ENCODE peak calls at places on chromosomes 13 and 19, in ten cellular contexts. Z is lower leg skin; J is IMR-90; W is retinal pigment epithelial cell; K is glutamatergic neuron; S is stimulated activated CD4-positive, alpha-beta T cell treated with anti-CD3 and anti-CD28 coated beads, Interleukin-2, amount 100 ng/mL, for 48 hours; Q is ELR; R is iris pigment epithelial cell; U is NAMALWA; L is NCI-H446 treated with DMSO at 0.1 percent for 48 hours. B is an unnamed sample.

GRCh38 chr19:50314724-50315700 is 14.2 kb downstream of the KCNC3 start:
- DNase-seq in Z (no peak), J (no peak), W (no peak), K (peak), S (no peak), Q (no peak), R (no peak), U (no peak), L (no peak), B (no peak)

GRCh38 chr13:100235311-100235901 is 146.5 kb downstream of the PCCA start:
- DNase-seq in Z (no peak), J (peak), W (peak), K (no peak), S (no peak), Q (peak), R (peak), U (peak), L (peak), B (peak)

GRCh38 chr19:3046621-3047306 is 15.5 kb downstream of the TLE5 start:
- DNase-seq in Z (no peak), J (no peak), W (no peak), K (peak), S (no peak), Q (no peak), R (no peak), U (no peak), L (no peak), B (no peak)

GRCh38 chr19:30209617-30210600 is 162.3 kb upstream of the ZNF536 start:
- DNase-seq in Z (peak), J (no peak), W (no peak), K (no peak), S (no peak), Q (no peak), R (no peak), U (no peak), L (no peak), B (no peak)

GRCh38 chr19:56111601-56112312 is 9.3 kb downstream of the ZNF787 start:
- DNase-seq in Z (no peak), J (no peak), W (peak), K (no peak), S (peak), Q (no peak), R (no peak), U (peak), L (no peak), B (peak)

GRCh38 chr19:34573226-34573864 is 91.8 kb downstream of the WTIP start:
- DNase-seq in Z (no peak), J (no peak), W (no peak), K (no peak), S (no peak), Q (no peak), R (no peak), U (no peak), L (no peak), B (no peak)

GRCh38 chr13:108227651-108228272 is 9.6 kb downstream of the ABHD13 start:
- DNase-seq in Z (no peak), J (peak), W (no peak), K (no peak), S (peak), Q (peak), R (peak), U (peak), L (no peak), B (peak)

GRCh38 chr19:58568731-58569130 is 4.4 kb downstream of the MZF1 start:
- DNase-seq in Z (no peak), J (no peak), W (no peak), K (no peak), S (no peak), Q (no peak), R (no peak), U (no peak), L (no peak), B (no peak)

GRCh38 chr19:13788991-13789390 is 6.3 kb upstream of the ZSWIM4 start:
- DNase-seq in Z (no peak), J (peak), W (no peak), K (no peak), S (no peak), Q (peak), R (peak), U (peak), L (no peak), B (peak)

GRCh38 chr19:35757231-35757748 is 461 bp upstream of the HSPB6 start:
- DNase-seq in Z (peak), J (peak), W (peak), K (peak), S (no peak), Q (peak), R (peak), U (no peak), L (peak), B (no peak)

GRCh38 chr19:15300533-15301194 is 31.7 kb downstream of the BRD4 start:
- DNase-seq in Z (no peak), J (peak), W (no peak), K (no peak), S (no peak), Q (peak), R (peak), U (peak), L (no peak), B (no peak)

GRCh38 chr19:18785179-18786124 is 5.7 kb downstream of the COMP start:
- DNase-seq in Z (peak), J (peak), W (no peak), K (peak), S (peak), Q (peak), R (peak), U (peak), L (peak), B (peak)

GRCh38 chr13:104318121-104318520 is 1251.9 kb upstream of the SLC10A2 start:
- DNase-seq in Z (no peak), J (peak), W (no peak), K (no peak), S (no peak), Q (peak), R (peak), U (peak), L (peak), B (no peak)

GRCh38 chr19:46579286-46579944 is 21.7 kb upstream of the CALM3 start:
- DNase-seq in Z (no peak), J (no peak), W (no peak), K (peak), S (peak), Q (peak), R (no peak), U (peak), L (no peak), B (peak)

GRCh38 chr13:108656742-108657141 is 27.3 kb downstream of the MYO16 start:
- DNase-seq in Z (no peak), J (no peak), W (no peak), K (no peak), S (no peak), Q (no peak), R (no peak), U (no peak), L (no peak), B (no peak)

GRCh38 chr19:10074153-10074552 is 12.0 kb upstream of the SHFL start:
- DNase-seq in Z (no peak), J (peak), W (no peak), K (no peak), S (peak), Q (peak), R (peak), U (peak), L (peak), B (peak)

GRCh38 chr13:20254076-20254475 is 22.0 kb upstream of the GJB6 start:
- DNase-seq in Z (no peak), J (no peak), W (no peak), K (no peak), S (no peak), Q (no peak), R (no peak), U (no peak), L (no peak), B (no peak)

GRCh38 chr13:30338331-30338851 is 31.0 kb upstream of the KATNAL1 start:
- DNase-seq in Z (no peak), J (peak), W (no peak), K (no peak), S (no peak), Q (peak), R (peak), U (no peak), L (no peak), B (no peak)

GRCh38 chr19:19642506-19643157 is 825 bp downstream of the GMIP start:
- DNase-seq in Z (no peak), J (no peak), W (no peak), K (peak), S (peak), Q (peak), R (no peak), U (peak), L (no peak), B (peak)

GRCh38 chr19:1747285-1748114 is 5.8 kb upstream of the ONECUT3 start:
- DNase-seq in Z (no peak), J (peak), W (peak), K (no peak), S (no peak), Q (peak), R (peak), U (no peak), L (no peak), B (no peak)

GRCh38 chr13:98541211-98541610 is 35.7 kb downstream of the STK24 start:
- DNase-seq in Z (no peak), J (no peak), W (no peak), K (no peak), S (no peak), Q (no peak), R (peak), U (no peak), L (no peak), B (no peak)

GRCh38 chr13:62626771-62627170 is 1211.1 kb upstream of the PCDH20 start:
- DNase-seq in Z (no peak), J (no peak), W (no peak), K (no peak), S (no peak), Q (no peak), R (no peak), U (peak), L (no peak), B (no peak)

GRCh38 chr19:42412661-42413076 is 14.5 kb downstream of the LIPE start:
- DNase-seq in Z (no peak), J (no peak), W (peak), K (no peak), S (no peak), Q (no peak), R (no peak), U (no peak), L (no peak), B (no peak)

GRCh38 chr13:94325660-94326059 is 153.8 kb downstream of the DCT start:
- DNase-seq in Z (no peak), J (peak), W (no peak), K (no peak), S (no peak), Q (no peak), R (peak), U (no peak), L (no peak), B (no peak)

GRCh38 chr13:41658057-41658642 is 200.8 kb downstream of the RGCC start:
- DNase-seq in Z (no peak), J (peak), W (no peak), K (no peak), S (no peak), Q (peak), R (peak), U (no peak), L (no peak), B (no peak)

GRCh38 chr13:109256866-109257760 is 529.3 kb downstream of the IRS2 start:
- DNase-seq in Z (peak), J (peak), W (peak), K (no peak), S (no peak), Q (peak), R (peak), U (no peak), L (no peak), B (no peak)

GRCh38 chr19:18789422-18789832 is 1.7 kb downstream of the COMP start:
- DNase-seq in Z (no peak), J (no peak), W (no peak), K (no peak), S (no peak), Q (no peak), R (no peak), U (no peak), L (no peak), B (no peak)

GRCh38 chr13:93355094-93355493 is 128.5 kb downstream of the GPC6 start:
- DNase-seq in Z (no peak), J (no peak), W (no peak), K (no peak), S (no peak), Q (no peak), R (no peak), U (no peak), L (no peak), B (no peak)

GRCh38 chr19:41161903-41162302 is 31.1 kb upstream of the CYP2S1 start:
- DNase-seq in Z (no peak), J (no peak), W (no peak), K (no peak), S (no peak), Q (peak), R (no peak), U (no peak), L (no peak), B (no peak)

GRCh38 chr19:45470147-45471081 is 2.6 kb downstream of the FOSB start:
- DNase-seq in Z (no peak), J (peak), W (no peak), K (no peak), S (no peak), Q (peak), R (peak), U (peak), L (no peak), B (no peak)

GRCh38 chr13:48304132-48304876 is 753 bp downstream of the RB1 start:
- DNase-seq in Z (no peak), J (peak), W (no peak), K (peak), S (peak), Q (peak), R (peak), U (peak), L (no peak), B (peak)

GRCh38 chr19:46271488-46272197 is 25.2 kb upstream of the HIF3A start:
- DNase-seq in Z (no peak), J (peak), W (peak), K (no peak), S (no peak), Q (peak), R (peak), U (no peak), L (no peak), B (no peak)

GRCh38 chr19:11673608-11674041 is 65.1 kb downstream of the ZNF823 start:
- DNase-seq in Z (peak), J (peak), W (no peak), K (peak), S (no peak), Q (peak), R (peak), U (no peak), L (no peak), B (no peak)

GRCh38 chr19:16210168-16210567 is 12.5 kb downstream of the AP1M1 start:
- DNase-seq in Z (no peak), J (no peak), W (no peak), K (no peak), S (no peak), Q (no peak), R (no peak), U (no peak), L (no peak), B (no peak)